ENCODE peak calls at places on chromosome X, in four cellular contexts. H is uterus, A is H9, J is K562. X is an unnamed sample.

GRCh38 chrX:111568356-111568755 is 56.9 kb downstream of the SERTM2 start:
- DNase-seq in H (no peak), A (peak; percentile 72), J (peak; percentile 14), X (no peak)

GRCh38 chrX:140503714-140504351 is 1.0 kb downstream of the SOX3 start:
- DNase-seq in H (no peak), A (peak; percentile 39), J (no peak), X (no peak)

GRCh38 chrX:39263946-39264483 is 462.8 kb downstream of the MID1IP1 start:
- DNase-seq in H (no peak), A (no peak), J (no peak), X (no peak)

GRCh38 chrX:101417190-101417589 is 9.2 kb downstream of the HNRNPH2 start:
- DNase-seq in H (no peak), A (no peak), J (no peak), X (no peak)

GRCh38 chrX:28960063-28960462 is 372.8 kb downstream of the IL1RAPL1 start:
- DNase-seq in H (no peak), A (no peak), J (no peak), X (no peak)

GRCh38 chrX:27918799-27919198 is 62.5 kb downstream of the DCAF8L1 start:
- DNase-seq in H (no peak), A (no peak), J (no peak), X (no peak)

GRCh38 chrX:139639253-139639652 is 68.7 kb downstream of the MCF2 start:
- DNase-seq in H (no peak), A (no peak), J (no peak), X (no peak)

GRCh38 chrX:109667986-109668385 is 43.0 kb upstream of the KCNE5 start:
- DNase-seq in H (no peak), A (no peak), J (no peak), X (no peak)

GRCh38 chrX:8305336-8305735 is 134.3 kb upstream of the VCX2 start:
- DNase-seq in H (no peak), A (no peak), J (no peak), X (no peak)

GRCh38 chrX:85159644-85160043 is 83.9 kb downstream of the SATL1 start:
- DNase-seq in H (no peak), A (no peak), J (no peak), X (no peak)

GRCh38 chrX:11367609-11368430 is 74.6 kb downstream of the AMELX start:
- DNase-seq in H (no peak), A (no peak), J (peak; percentile 63), X (no peak)

GRCh38 chrX:17944833-17945497 is 83.9 kb upstream of the RAI2 start:
- DNase-seq in H (no peak), A (no peak), J (peak; percentile 28), X (no peak)

GRCh38 chrX:66676990-66677389 is 38.1 kb upstream of the EDA2R start:
- DNase-seq in H (no peak), A (no peak), J (no peak), X (no peak)

GRCh38 chrX:109886122-109886761 is 116.7 kb upstream of the TMEM164 start:
- DNase-seq in H (no peak), A (peak; percentile 38), J (peak; percentile 54), X (peak; percentile 1)

GRCh38 chrX:130060122-130061069 is 49.9 kb downstream of the ELF4 start:
- DNase-seq in H (peak; percentile 82), A (peak; percentile 77), J (peak; percentile 93), X (peak; percentile 72)

DNA sequence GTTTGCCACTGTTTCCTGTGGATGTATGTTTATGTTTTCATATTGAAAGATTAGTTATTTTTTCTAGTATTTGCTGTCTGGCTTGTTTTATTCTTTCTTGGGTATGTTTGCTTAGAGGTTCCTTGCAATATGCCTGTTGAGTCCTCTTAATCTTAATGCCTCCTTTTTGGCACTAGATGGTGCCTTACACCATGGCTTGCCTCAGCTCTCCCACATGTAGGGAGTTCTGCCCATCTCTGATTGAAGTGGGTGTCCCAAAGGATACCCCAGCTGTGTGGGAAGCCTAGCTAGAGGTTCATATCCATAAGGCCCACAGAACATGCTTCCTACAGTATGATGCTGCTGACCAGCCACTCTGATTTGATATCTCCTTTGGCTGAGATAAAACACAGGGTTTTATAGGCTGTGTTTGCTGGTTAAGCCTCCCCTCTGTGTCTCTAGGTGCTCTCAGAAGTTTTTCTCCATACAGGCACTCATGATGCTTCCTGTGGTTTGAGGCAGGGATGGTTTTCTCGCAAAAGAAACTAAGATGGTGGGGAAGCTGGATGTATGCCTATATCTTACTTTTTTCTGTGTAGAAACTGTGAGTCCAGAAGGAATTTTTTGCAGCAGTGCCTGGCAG is 162.4 kb downstream of the ASB9 start:
- DNase-seq in H (no peak), A (no peak), J (no peak), X (no peak)
- TF ChIP-seq CTCF in H (no peak), A (peak; percentile 36), J (no peak), X (no peak)

DNA sequence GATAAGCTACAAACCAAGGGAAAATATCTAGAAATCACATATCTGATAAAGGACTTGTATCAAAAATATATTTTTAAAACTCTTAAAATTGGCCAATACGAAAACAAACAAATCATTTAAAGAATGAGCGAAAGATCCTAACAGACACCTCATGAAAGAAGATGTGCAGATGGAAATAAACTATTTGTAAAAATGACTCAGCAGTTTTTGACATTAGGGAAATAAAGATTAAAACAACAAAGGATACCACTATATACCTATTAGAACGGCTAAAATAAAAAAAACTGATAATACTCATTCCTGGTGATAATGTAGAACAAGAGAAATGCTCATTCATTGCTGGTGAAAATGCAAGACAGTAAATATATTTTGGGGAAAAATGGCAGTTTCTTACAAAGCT is 506.4 kb downstream of the KLHL4 start:
- DNase-seq in H (no peak), A (no peak), J (no peak), X (no peak)
- H3K9me3 ChIP-seq in H (no peaks in the 10 kb centered on the region), A (no peaks in the 10 kb centered on the region), J (no peaks in the 10 kb centered on the region), X (no peaks in the 10 kb centered on the region)

DNA sequence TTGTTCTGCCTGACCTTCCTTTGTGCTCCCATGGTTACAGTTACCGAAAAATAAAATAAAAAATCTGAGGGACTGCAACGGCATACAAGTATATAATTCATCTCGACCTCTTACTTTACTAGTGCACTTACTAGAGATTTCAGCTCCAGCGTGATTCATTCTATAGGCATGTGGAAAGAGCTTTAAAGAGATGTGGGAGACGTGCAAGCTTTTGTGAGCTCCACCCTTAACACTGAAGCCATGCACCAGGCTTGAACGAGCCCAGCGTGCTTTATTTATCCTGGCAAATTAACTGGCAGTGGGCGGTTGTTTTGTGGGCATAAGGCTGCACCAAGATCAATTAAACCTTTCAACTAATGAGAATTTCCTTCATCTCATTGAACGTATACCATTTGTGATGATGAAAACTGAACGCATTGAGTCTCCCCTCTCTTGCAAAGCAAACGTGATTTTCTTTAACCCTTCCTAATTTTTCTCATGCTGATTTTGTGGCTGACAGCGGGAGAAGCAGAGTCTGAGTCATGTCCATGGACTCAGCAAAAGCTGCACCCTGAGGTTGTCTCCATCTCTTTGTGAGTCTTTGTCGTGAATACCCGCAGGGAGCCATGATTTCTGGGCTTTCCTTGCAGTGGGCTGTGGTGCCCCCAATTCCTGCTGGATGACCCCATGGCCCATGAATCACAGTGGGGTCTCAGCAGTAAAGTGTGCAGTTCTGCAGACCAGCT is 60.1 kb downstream of the MXRA5 start:
- DNase-seq in H (no peak), A (no peak), J (no peak), X (no peak)
- H3K27ac ChIP-seq in H (no peak overlapping the region), A (no peak overlapping the region), J (no peak overlapping the region), X (no peak overlapping the region)

DNA sequence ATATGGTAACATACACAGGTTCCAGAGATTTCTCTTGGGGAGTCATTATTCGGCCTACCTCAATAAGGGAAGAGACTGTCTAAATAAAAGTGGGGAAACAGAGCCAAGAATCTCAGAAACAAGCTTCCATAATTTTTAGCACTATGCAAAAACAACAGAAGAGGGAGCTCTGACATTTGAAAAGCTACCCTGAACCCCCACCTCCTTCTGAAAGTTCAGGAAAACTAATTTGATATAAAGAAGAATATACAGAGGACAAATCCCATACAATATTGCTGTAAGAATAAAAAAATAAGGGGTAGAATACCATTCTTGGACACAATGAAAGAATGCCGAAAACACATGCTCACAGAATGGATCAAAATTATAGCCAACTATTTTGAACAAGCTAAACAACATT is 14.3 kb upstream of the ZNF41 start:
- DNase-seq in H (no peak), A (no peak), J (peak; percentile 16), X (no peak)
- TF ChIP-seq CTCF in H (no peak), A (peak; percentile 60), J (peak; percentile 43), X (peak; percentile 29)

DNA sequence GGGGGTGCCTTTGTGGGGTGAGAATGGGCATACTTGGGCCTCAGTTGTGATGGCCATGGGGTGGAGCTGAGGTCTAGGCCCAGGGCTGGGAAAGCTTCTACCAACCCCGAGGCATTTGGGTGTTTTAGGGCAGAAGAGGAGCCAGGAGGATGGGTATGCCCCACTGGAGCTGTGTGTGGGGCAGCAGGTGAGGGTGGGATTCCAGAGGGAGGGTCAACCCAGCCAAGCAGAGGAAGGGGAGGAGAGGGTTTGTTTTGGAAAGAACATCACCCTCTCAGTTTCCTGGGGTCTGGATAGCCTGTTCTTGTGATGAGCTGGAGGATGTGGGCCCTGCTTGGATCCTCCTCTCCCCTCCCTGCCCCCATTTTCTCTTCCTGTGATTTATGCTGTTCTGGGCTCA is 620 bp downstream of the IL9R start:
- DNase-seq in H (no peak), A (no peak), J (no peak), X (no peak)
- H3K9me3 ChIP-seq in H (no peaks in the 10 kb centered on the region), A (peaks cover 41% of the 10 kb centered on the region), J (no peaks in the 10 kb centered on the region), X (no peaks in the 10 kb centered on the region)

GRCh38 chrX:48474127-48474526 is 1.9 kb upstream of the FTSJ1 start:
- DNase-seq in H (no peak), A (no peak), J (peak; percentile 30), X (no peak)
- H3K27ac ChIP-seq in H (no peak overlapping the region), A (no peak overlapping the region), J (no peak overlapping the region), X (no peak overlapping the region)

DNA sequence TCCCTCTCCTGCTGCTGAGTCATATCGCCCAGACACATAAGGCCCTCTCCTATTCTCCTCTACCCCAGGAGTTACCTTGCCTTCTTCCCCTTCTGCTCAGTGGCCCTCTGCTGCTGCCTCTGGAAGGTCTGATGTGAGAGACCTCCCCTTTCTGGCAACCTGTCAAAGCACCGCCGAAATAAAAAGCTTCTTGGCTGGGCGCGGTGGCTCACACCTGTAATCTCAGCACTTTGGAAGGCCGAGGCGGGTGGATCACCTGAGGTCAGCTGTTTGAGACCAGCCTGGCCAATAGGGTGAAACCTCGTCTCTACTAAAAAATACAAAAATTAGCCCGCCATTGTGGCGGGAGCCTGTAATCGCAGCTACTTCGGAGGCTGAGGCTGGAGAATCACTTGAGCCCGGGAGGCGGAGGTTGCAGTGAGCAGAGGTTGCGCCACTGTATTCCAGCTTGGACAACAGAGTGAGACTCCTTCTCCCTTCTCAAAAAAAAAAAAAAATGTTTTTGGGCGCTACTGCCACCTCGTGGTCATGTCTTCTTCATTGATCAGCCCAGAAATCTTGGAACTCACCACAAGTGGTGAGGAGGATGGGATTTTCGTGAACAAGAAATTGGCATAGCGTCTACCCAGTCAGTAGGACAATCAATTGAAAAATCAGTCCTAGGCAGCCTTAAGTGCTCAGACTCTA is 8.6 kb upstream of the ZXDA start:
- DNase-seq in H (peak; percentile 21), A (no peak), J (no peak), X (no peak)
- TF ChIP-seq CTCF in H (peak; percentile 46), A (peak; percentile 47), J (no peak), X (peak; percentile 54)

X was measured in CD4-positive, alpha-beta T cell.